ENCODE peak calls at places on chromosomes 5 and 9, in four cellular contexts. One of them, this sample, is unnamed.

GRCh38 chr5:140118294-140118936 is 4.5 kb downstream of the PURA start:
- DNase-seq in cerebellum: no peak
- DNase-seq in Kasumi-1: peak; percentile 18
- DNase-seq in retina: no peak
- DNase-seq in this sample: peak; percentile 38

GRCh38 chr5:185095-186070 is 5.9 kb upstream of the LRRC14B start:
- DNase-seq in Kasumi-1: no peak
- DNase-seq in retina: no peak
- DNase-seq in cerebellum: no peak
- DNase-seq in this sample: no peak

GRCh38 chr9:23586906-23587305 is 239.1 kb downstream of the ELAVL2 start:
- DNase-seq in Kasumi-1: peak; percentile 63
- DNase-seq in cerebellum: no peak
- DNase-seq in retina: peak; percentile 58
- DNase-seq in this sample: no peak

GRCh38 chr5:150146862-150147579 is 8.6 kb downstream of the PDGFRB start:
- DNase-seq in Kasumi-1: no peak
- DNase-seq in cerebellum: peak; percentile 38
- DNase-seq in retina: peak; percentile 76
- DNase-seq in this sample: no peak

GRCh38 chr5:107769531-107769930 is 98.8 kb upstream of the EFNA5 start:
- DNase-seq in retina: no peak
- DNase-seq in cerebellum: no peak
- DNase-seq in Kasumi-1: no peak
- DNase-seq in this sample: no peak

GRCh38 chr9:78253285-78253684 is 17.4 kb downstream of the CEP78 start:
- DNase-seq in cerebellum: no peak
- DNase-seq in Kasumi-1: no peak
- DNase-seq in retina: no peak
- DNase-seq in this sample: no peak

GRCh38 chr5:59038169-59039002 is 455.5 kb downstream of the RAB3C start:
- DNase-seq in retina: no peak
- DNase-seq in cerebellum: no peak
- DNase-seq in Kasumi-1: peak; percentile 43
- DNase-seq in this sample: no peak

GRCh38 chr9:22645893-22646292 is 199.3 kb downstream of the DMRTA1 start:
- DNase-seq in cerebellum: no peak
- DNase-seq in Kasumi-1: no peak
- DNase-seq in retina: no peak
- DNase-seq in this sample: no peak

GRCh38 chr5:90133941-90134340 is 275.6 kb downstream of the CETN3 start:
- DNase-seq in retina: no peak
- DNase-seq in cerebellum: no peak
- DNase-seq in Kasumi-1: no peak
- DNase-seq in this sample: no peak

This sample was measured in G401.